ENCODE peak calls at places on chromosomes 12 and 14, in eight cellular contexts. Q is cardiac fibroblast, K is lung, M is GM13977, E is stomach, Y is GM23338, W is PC-9, X is cardiac muscle cell. C is an unnamed sample.
A peak's percentile ranks its signal among the peaks of the same experiment; 100 is the strongest.

GRCh38 chr12:6955462-6956331 is 4.5 kb downstream of the PTPN6 start:
- DNase-seq in Q (no peak), K (no peak), M (no peak), E (no peak), Y (no peak), W (no peak), X (no peak), C (peak; percentile 68)

GRCh38 chr14:105069554-105069886 is 4.3 kb upstream of the GPR132 start:
- DNase-seq in Q (no peak), K (no peak), M (no peak), E (no peak), Y (no peak), W (no peak), X (no peak), C (no peak)

GRCh38 chr12:64318605-64319004 is 72.0 kb downstream of the C12orf56 start:
- DNase-seq in Q (peak; percentile 66), K (no peak), M (peak; percentile 21), E (no peak), Y (peak; percentile 84), W (no peak), X (peak; percentile 76), C (no peak)

GRCh38 chr12:1662761-1663439 is 28.0 kb upstream of the ADIPOR2 start:
- DNase-seq in Q (peak; percentile 45), K (peak; percentile 74), M (no peak), E (peak; percentile 73), Y (peak; percentile 96), W (peak; percentile 86), X (peak; percentile 51), C (no peak)

GRCh38 chr14:97002454-97002853 is 205.3 kb downstream of the VRK1 start:
- DNase-seq in Q (no peak), K (no peak), M (no peak), E (no peak), Y (no peak), W (no peak), X (no peak), C (no peak)

GRCh38 chr12:94872007-94872653 is 131.4 kb downstream of the NDUFA12 start:
- DNase-seq in Q (no peak), K (no peak), M (peak; percentile 20), E (peak; percentile 64), Y (peak; percentile 17), W (peak; percentile 24), X (no peak), C (no peak)

GRCh38 chr14:99260652-99261551 is 11.1 kb downstream of the BCL11B start:
- DNase-seq in Q (no peak), K (no peak), M (no peak), E (no peak), Y (no peak), W (no peak), X (no peak), C (no peak)

GRCh38 chr14:72818998-72819397 is 74.9 kb downstream of the DPF3 start:
- DNase-seq in Q (no peak), K (no peak), M (no peak), E (no peak), Y (no peak), W (no peak), X (no peak), C (no peak)

GRCh38 chr14:105600939-105601359 is 74.6 kb downstream of the TMEM121 start:
- DNase-seq in Q (no peak), K (no peak), M (no peak), E (no peak), Y (no peak), W (no peak), X (no peak), C (peak; percentile 86)

GRCh38 chr14:34965912-34966311 is 16.9 kb upstream of the SRP54 start:
- DNase-seq in Q (no peak), K (no peak), M (no peak), E (no peak), Y (no peak), W (no peak), X (no peak), C (no peak)

GRCh38 chr12:12837025-12837872 is 24.1 kb downstream of the DDX47 start:
- DNase-seq in Q (peak; percentile 83), K (no peak), M (peak; percentile 66), E (peak; percentile 36), Y (peak; percentile 83), W (peak; percentile 74), X (peak; percentile 79), C (no peak)

GRCh38 chr12:130715996-130716917 is at the start of gene RIMBP2:
- DNase-seq in Q (peak; percentile 29), K (no peak), M (no peak), E (peak; percentile 14), Y (peak; percentile 75), W (no peak), X (peak; percentile 9), C (no peak)

GRCh38 chr14:70713096-70713875 is 71.6 kb downstream of the TTC9 start:
- DNase-seq in Q (no peak), K (no peak), M (no peak), E (no peak), Y (peak; percentile 44), W (no peak), X (peak; percentile 7), C (no peak)

GRCh38 chr12:25135531-25136154 is 59.3 kb downstream of the DNAI7 start:
- DNase-seq in Q (no peak), K (no peak), M (no peak), E (no peak), Y (peak; percentile 85), W (peak; percentile 22), X (no peak), C (no peak)

GRCh38 chr14:65352964-65353530 is 59.5 kb upstream of the FUT8 start:
- DNase-seq in Q (no peak), K (no peak), M (no peak), E (peak; percentile 50), Y (no peak), W (peak; percentile 77), X (no peak), C (no peak)

GRCh38 chr14:61452452-61452851 is 131.1 kb downstream of the PRKCH start:
- DNase-seq in Q (no peak), K (no peak), M (no peak), E (no peak), Y (no peak), W (no peak), X (no peak), C (no peak)

GRCh38 chr12:31363416-31363809 is 37.5 kb upstream of the SINHCAF start:
- DNase-seq in Q (no peak), K (no peak), M (no peak), E (no peak), Y (no peak), W (no peak), X (no peak), C (no peak)

GRCh38 chr12:31363826-31364225 is 37.9 kb upstream of the SINHCAF start:
- DNase-seq in Q (no peak), K (no peak), M (no peak), E (no peak), Y (no peak), W (no peak), X (no peak), C (no peak)

GRCh38 chr12:31361730-31362114 is 35.8 kb upstream of the SINHCAF start:
- DNase-seq in Q (no peak), K (no peak), M (no peak), E (no peak), Y (no peak), W (no peak), X (no peak), C (no peak)

GRCh38 chr12:31362759-31363415 is 36.9 kb upstream of the SINHCAF start:
- DNase-seq in Q (no peak), K (no peak), M (peak; percentile 48), E (peak; percentile 50), Y (peak; percentile 66), W (peak; percentile 77), X (no peak), C (no peak)

DNA sequence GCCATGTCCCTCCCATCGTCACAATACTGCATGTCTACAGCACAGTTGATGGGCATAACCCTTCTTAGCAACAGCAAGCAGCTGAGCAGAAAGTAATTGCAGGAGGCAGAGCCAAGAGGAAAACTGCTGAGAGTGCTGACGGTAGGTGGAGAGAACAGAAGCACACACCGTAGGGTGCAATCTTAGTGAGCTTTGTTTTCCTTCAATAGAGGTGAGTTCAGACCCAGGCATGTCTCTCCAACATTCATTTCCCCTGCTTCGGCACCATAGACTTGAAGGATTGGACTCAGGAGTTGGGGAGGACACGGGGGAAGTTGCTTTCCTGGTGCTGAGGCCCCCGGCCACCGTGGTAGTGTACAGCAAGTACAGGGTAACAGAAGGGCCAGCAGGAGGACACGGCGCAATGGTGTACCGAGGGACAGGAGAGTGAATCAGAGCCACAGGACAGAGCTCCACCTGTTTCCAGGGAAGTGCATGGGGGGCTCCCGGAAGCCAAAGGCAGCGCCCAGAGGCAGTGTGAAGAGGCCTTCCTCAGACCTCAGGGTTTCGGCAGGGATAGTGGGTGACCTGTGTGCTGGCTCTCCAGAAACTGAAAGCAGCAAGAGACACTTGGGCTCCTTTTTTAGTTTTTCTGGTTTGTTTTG is 36.3 kb upstream of the SINHCAF start:
- DNase-seq in Q (no peak), K (no peak), M (no peak), E (no peak), Y (peak; percentile 54), W (peak; percentile 19), X (no peak), C (no peak)
- TF ChIP-seq CTCF in Q (no peak), K (no peak), M (no peak), E (no peak), Y (no peak), W (no peak), X (no peak), C (no peak)

DNA sequence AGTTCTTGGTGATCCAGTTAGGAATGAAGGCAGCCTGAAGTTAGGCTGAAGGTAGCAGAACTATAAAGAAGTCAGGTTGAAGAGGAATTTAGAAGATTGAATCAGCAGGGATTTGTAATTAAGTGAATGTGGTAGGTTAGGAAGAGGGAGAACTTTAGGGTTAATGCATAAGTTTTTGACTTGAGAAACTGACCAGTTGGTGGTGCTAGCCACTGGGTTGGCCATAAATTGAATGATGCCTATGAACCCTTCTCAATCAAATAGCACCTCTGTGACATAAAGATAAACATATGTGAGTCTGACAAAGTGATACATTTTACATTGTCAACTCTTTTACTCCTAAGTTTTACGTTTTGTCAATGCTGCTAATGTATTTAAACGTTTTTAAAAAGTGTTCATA is 290.6 kb upstream of the NAV3 start:
- DNase-seq in Q (no peak), K (no peak), M (no peak), E (no peak), Y (no peak), W (no peak), X (no peak), C (no peak)
- TF ChIP-seq CTCF in Q (no peak), K (no peak), M (peak; percentile 17), E (no peak), Y (peak; percentile 40), W (no peak), X (no peak), C (peak; percentile 13)

GRCh38 chr14:93115069-93115919 is 431 bp downstream of the ITPK1 start:
- DNase-seq in Q (peak; percentile 92), K (peak; percentile 82), M (peak; percentile 93), E (peak; percentile 90), Y (peak; percentile 81), W (peak; percentile 90), X (peak; percentile 92), C (no peak)
- TF ChIP-seq CTCF in Q (no peak), K (no peak), M (no peak), E (no peak), Y (no peak), W (no peak), X (no peak), C (peak; percentile 34)

DNA sequence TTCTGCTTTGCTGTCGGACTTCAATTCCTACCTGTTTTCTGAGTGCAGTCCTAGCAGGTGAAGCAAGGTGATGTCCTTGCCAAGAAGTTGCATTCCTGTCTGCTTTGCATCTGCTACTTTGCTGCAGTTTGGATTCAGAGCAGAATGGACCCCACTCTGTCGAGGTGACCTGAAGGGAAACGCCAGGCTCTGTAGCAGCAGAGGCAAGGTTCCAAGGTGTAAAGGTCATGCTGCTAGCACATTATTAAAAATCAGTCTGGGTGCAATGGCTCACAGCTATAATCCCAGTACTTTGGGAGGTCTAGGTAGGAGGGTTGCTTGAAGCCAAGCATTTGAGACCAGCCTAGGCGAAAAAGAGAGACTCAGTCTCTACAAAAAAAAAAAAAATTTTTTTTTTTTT is 17.3 kb upstream of the ALDH2 start:
- DNase-seq in Q (no peak), K (no peak), M (no peak), E (no peak), Y (no peak), W (no peak), X (no peak), C (no peak)
- TF ChIP-seq CTCF in Q (no peak), K (no peak), M (no peak), E (no peak), Y (no peak), W (no peak), X (no peak), C (no peak)